ENCODE peak calls at places on chromosomes 3 and 15, in nine cellular contexts. Y is CD8-positive, alpha-beta memory T cell; U is NCI-H748 treated with DMSO at 0.1 percent for 48 hours; J is HFF-Myc; S is right cardiac atrium; M is WERI-Rb-1; W is ACHN; N is stomach; R is LNCaP clone FGC. K is an unnamed sample.

GRCh38 chr3:147730311-147730710 is 321.1 kb downstream of the ZIC1 start:
- DNase-seq in Y (no peak), U (no peak), J (no peak), S (no peak), M (no peak), W (no peak), N (no peak), R (no peak), K (no peak)

GRCh38 chr3:13088020-13089006 is 15.1 kb upstream of the IQSEC1 start:
- DNase-seq in Y (no peak), U (no peak), J (no peak), S (no peak), M (peak; percentile 95), W (no peak), N (no peak), R (no peak), K (no peak)

GRCh38 chr3:122178711-122179110 is 4.8 kb upstream of the CASR start:
- DNase-seq in Y (no peak), U (no peak), J (no peak), S (no peak), M (no peak), W (no peak), N (no peak), R (no peak), K (no peak)

GRCh38 chr3:119235151-119235550 is 5.5 kb downstream of the B4GALT4 start:
- DNase-seq in Y (no peak), U (no peak), J (no peak), S (no peak), M (no peak), W (no peak), N (no peak), R (no peak), K (no peak)

GRCh38 chr15:61049934-61050333 is 179.2 kb downstream of the RORA start:
- DNase-seq in Y (no peak), U (no peak), J (no peak), S (no peak), M (no peak), W (peak; percentile 66), N (peak; percentile 44), R (no peak), K (no peak)

GRCh38 chr3:49912787-49913375 is 9.2 kb upstream of the MST1R start:
- DNase-seq in Y (no peak), U (no peak), J (no peak), S (no peak), M (peak; percentile 72), W (no peak), N (no peak), R (no peak), K (no peak)

GRCh38 chr15:65837301-65838283 is 31.7 kb upstream of the RAB11A start:
- DNase-seq in Y (no peak), U (no peak), J (no peak), S (no peak), M (no peak), W (no peak), N (no peak), R (no peak), K (no peak)

GRCh38 chr15:30882861-30883433 is 20.8 kb upstream of the FAN1 start:
- DNase-seq in Y (no peak), U (no peak), J (no peak), S (no peak), M (no peak), W (no peak), N (no peak), R (no peak), K (peak; percentile 21)

GRCh38 chr15:76340198-76340801 is 3.7 kb downstream of the ISL2 start:
- DNase-seq in Y (no peak), U (no peak), J (no peak), S (peak; percentile 55), M (peak; percentile 30), W (peak; percentile 31), N (no peak), R (no peak), K (peak; percentile 32)

GRCh38 chr15:68114356-68114755 is 60.2 kb downstream of the PIAS1 start:
- DNase-seq in Y (no peak), U (no peak), J (no peak), S (no peak), M (no peak), W (peak; percentile 29), N (no peak), R (no peak), K (no peak)

GRCh38 chr3:124593442-124593829 is 136.8 kb upstream of the UMPS start:
- DNase-seq in Y (no peak), U (no peak), J (no peak), S (no peak), M (no peak), W (no peak), N (no peak), R (no peak), K (no peak)

GRCh38 chr3:184160456-184160855 is 5.3 kb downstream of the DVL3 start:
- DNase-seq in Y (no peak), U (no peak), J (no peak), S (no peak), M (no peak), W (no peak), N (no peak), R (no peak), K (no peak)

GRCh38 chr3:158709666-158710083 is 22.6 kb downstream of the RARRES1 start:
- DNase-seq in Y (no peak), U (no peak), J (peak; percentile 89), S (no peak), M (no peak), W (peak; percentile 89), N (no peak), R (no peak), K (no peak)

GRCh38 chr3:37814547-37814946 is 47.1 kb upstream of the CTDSPL start:
- DNase-seq in Y (no peak), U (no peak), J (no peak), S (no peak), M (no peak), W (peak; percentile 5), N (no peak), R (no peak), K (no peak)

GRCh38 chr15:41567870-41568269 is 8.9 kb downstream of the TYRO3 start:
- DNase-seq in Y (no peak), U (no peak), J (no peak), S (no peak), M (no peak), W (no peak), N (no peak), R (no peak), K (no peak)

GRCh38 chr3:111829023-111829422 is 30.0 kb upstream of the PHLDB2 start:
- DNase-seq in Y (no peak), U (no peak), J (no peak), S (no peak), M (no peak), W (no peak), N (no peak), R (no peak), K (no peak)

GRCh38 chr15:64229129-64229724 is 66.4 kb upstream of the PPIB start:
- DNase-seq in Y (no peak), U (no peak), J (no peak), S (no peak), M (no peak), W (no peak), N (no peak), R (no peak), K (no peak)

GRCh38 chr15:39860871-39861270 is 59.2 kb downstream of the GPR176 start:
- DNase-seq in Y (no peak), U (no peak), J (no peak), S (no peak), M (no peak), W (no peak), N (no peak), R (no peak), K (no peak)

GRCh38 chr3:46214751-46215352 is 6.7 kb upstream of the CCR1 start:
- DNase-seq in Y (no peak), U (no peak), J (no peak), S (no peak), M (peak; percentile 10), W (peak; percentile 1), N (peak; percentile 44), R (no peak), K (peak; percentile 24)

K was measured in activated naive CD8-positive, alpha-beta T cell treated with anti-CD3 and anti-CD28 coated beads, Interleukin-2, amount 50 U/mL, for 24 hours.